ENCODE peak calls at places on chromosomes 7 and 10, in seven cellular contexts. Z is T follicular helper cell, M is fibroblast of pulmonary artery, L is HCEC 1CT, Q is smooth muscle cell of the brain vasculature, J is A549, E is Daoy. N is an unnamed sample.

GRCh38 chr7:69598081-69598486 is at the start of gene AUTS2:
- DNase-seq in Z (no peak), M (peak), L (no peak), Q (peak), J (peak), E (peak), N (peak)

GRCh38 chr7:21967500-21968099 is 21.9 kb upstream of the CDCA7L start:
- DNase-seq in Z (no peak), M (no peak), L (no peak), Q (no peak), J (no peak), E (peak), N (no peak)

GRCh38 chr7:75985518-75986146 is 8.8 kb downstream of the TMEM120A start:
- DNase-seq in Z (no peak), M (no peak), L (no peak), Q (no peak), J (no peak), E (no peak), N (no peak)

GRCh38 chr7:75992083-75992755 is 2.2 kb downstream of the TMEM120A start:
- DNase-seq in Z (no peak), M (no peak), L (no peak), Q (no peak), J (no peak), E (no peak), N (no peak)

GRCh38 chr7:98483964-98484545 is 83.2 kb upstream of the BAIAP2L1 start:
- DNase-seq in Z (no peak), M (no peak), L (no peak), Q (no peak), J (no peak), E (no peak), N (no peak)

GRCh38 chr7:100914208-100914878 is 18.7 kb upstream of the ACHE start:
- DNase-seq in Z (no peak), M (no peak), L (no peak), Q (no peak), J (no peak), E (no peak), N (no peak)

GRCh38 chr7:128007293-128007680 is 23.9 kb downstream of the LRRC4 start:
- DNase-seq in Z (no peak), M (no peak), L (no peak), Q (no peak), J (no peak), E (no peak), N (no peak)

GRCh38 chr10:81564143-81564542 is 310.9 kb upstream of the NRG3 start:
- DNase-seq in Z (no peak), M (no peak), L (no peak), Q (no peak), J (no peak), E (no peak), N (no peak)

GRCh38 chr7:130441408-130441854 is 615 bp upstream of the CEP41 start:
- DNase-seq in Z (no peak), M (no peak), L (peak), Q (no peak), J (peak), E (peak), N (no peak)

GRCh38 chr7:88224596-88225275 is 4.9 kb upstream of the SRI start:
- DNase-seq in Z (no peak), M (peak), L (peak), Q (no peak), J (peak), E (peak), N (peak)

GRCh38 chr7:148275359-148275890 is 315.1 kb upstream of the C7orf33 start:
- DNase-seq in Z (no peak), M (no peak), L (no peak), Q (no peak), J (no peak), E (no peak), N (no peak)

GRCh38 chr7:129434846-129435318 is 650 bp downstream of the STRIP2 start:
- DNase-seq in Z (no peak), M (peak), L (peak), Q (no peak), J (no peak), E (peak), N (no peak)

GRCh38 chr10:7194571-7194970 is 216.3 kb downstream of the SFMBT2 start:
- DNase-seq in Z (no peak), M (no peak), L (no peak), Q (no peak), J (no peak), E (no peak), N (no peak)

GRCh38 chr10:16835223-16835622 is 18.0 kb upstream of the RSU1 start:
- DNase-seq in Z (peak), M (no peak), L (no peak), Q (no peak), J (no peak), E (no peak), N (no peak)

GRCh38 chr10:52906046-52906445 is 133.5 kb upstream of the MBL2 start:
- DNase-seq in Z (no peak), M (no peak), L (no peak), Q (no peak), J (no peak), E (no peak), N (no peak)

N was measured in COLO829.